ENCODE peak calls at places on chromosomes 2 and 18, in ten cellular contexts. U, M, I, S, B, Y, F, T, N and H are unnamed samples.
A peak's percentile ranks its signal among the peaks of the same experiment; 100 is the strongest.

GRCh38 chr18:2958819-2959298 is 54.1 kb downstream of the LPIN2 start:
- DNase-seq in U (no peak), M (no peak), I (no peak), S (no peak), B (no peak), Y (no peak), F (no peak), T (no peak), N (no peak), H (no peak)

GRCh38 chr2:86791574-86791973 is 861 bp upstream of the CD8A start:
- DNase-seq in U (no peak), M (no peak), I (no peak), S (peak; percentile 39), B (no peak), Y (no peak), F (no peak), T (no peak), N (no peak), H (no peak)

GRCh38 chr18:8489761-8490160 is 119.5 kb upstream of the RAB12 start:
- DNase-seq in U (no peak), M (no peak), I (no peak), S (no peak), B (no peak), Y (no peak), F (no peak), T (no peak), N (no peak), H (no peak)

GRCh38 chr2:71700041-71700879 is 246.9 kb downstream of the DYSF start:
- DNase-seq in U (no peak), M (no peak), I (no peak), S (no peak), B (peak; percentile 51), Y (no peak), F (no peak), T (peak; percentile 38), N (no peak), H (no peak)

GRCh38 chr2:55843096-55843991 is 80.2 kb downstream of the EFEMP1 start:
- DNase-seq in U (peak; percentile 70), M (peak; percentile 38), I (peak; percentile 97), S (no peak), B (no peak), Y (no peak), F (peak; percentile 63), T (no peak), N (no peak), H (no peak)

GRCh38 chr2:188042412-188042811 is 249.3 kb upstream of the GULP1 start:
- DNase-seq in U (no peak), M (peak; percentile 26), I (peak; percentile 55), S (no peak), B (no peak), Y (no peak), F (no peak), T (no peak), N (no peak), H (no peak)

GRCh38 chr2:108315408-108316193 is 26.9 kb downstream of the SULT1C2 start:
- DNase-seq in U (no peak), M (peak; percentile 29), I (peak; percentile 42), S (no peak), B (no peak), Y (no peak), F (no peak), T (no peak), N (no peak), H (no peak)

GRCh38 chr2:246489-247145 is 17.2 kb downstream of the SH3YL1 start:
- DNase-seq in U (peak; percentile 69), M (peak; percentile 55), I (peak; percentile 60), S (no peak), B (no peak), Y (no peak), F (peak; percentile 2), T (no peak), N (no peak), H (no peak)

GRCh38 chr2:149075868-149076267 is 37.4 kb downstream of the LYPD6B start:
- DNase-seq in U (no peak), M (no peak), I (peak; percentile 42), S (no peak), B (no peak), Y (no peak), F (no peak), T (no peak), N (no peak), H (no peak)

GRCh38 chr2:105629634-105630033 is 115.1 kb upstream of the NCK2 start:
- DNase-seq in U (no peak), M (no peak), I (no peak), S (no peak), B (no peak), Y (no peak), F (no peak), T (no peak), N (no peak), H (no peak)

GRCh38 chr2:237423891-237424290 is 9.9 kb upstream of the COL6A3 start:
- DNase-seq in U (no peak), M (no peak), I (no peak), S (no peak), B (no peak), Y (no peak), F (no peak), T (no peak), N (no peak), H (no peak)

GRCh38 chr2:10058251-10059015 is 15.1 kb downstream of the KLF11 start:
- DNase-seq in U (no peak), M (no peak), I (no peak), S (peak; percentile 25), B (peak; percentile 78), Y (no peak), F (no peak), T (no peak), N (peak; percentile 43), H (no peak)

GRCh38 chr2:220127311-220127710 is 499.9 kb downstream of the SLC4A3 start:
- DNase-seq in U (no peak), M (peak; percentile 5), I (no peak), S (no peak), B (no peak), Y (no peak), F (no peak), T (no peak), N (no peak), H (no peak)